ENCODE peak calls at places on chromosomes 6 and 20, in five cellular contexts. One of them, this sample, is unnamed.

GRCh38 chr6:36612101-36612625 is 18.0 kb downstream of the SRSF3 start:
- DNase-seq in aorta: peak; percentile 21
- DNase-seq in HT1080: no peak
- DNase-seq in RWPE1: no peak
- DNase-seq in NCI-H1417 treated with DMSO at 0.1 percent for 48 hours: no peak
- DNase-seq in this sample: no peak

GRCh38 chr20:38447931-38448675 is 13.0 kb upstream of the SNHG17 start:
- DNase-seq in aorta: no peak
- DNase-seq in NCI-H1417 treated with DMSO at 0.1 percent for 48 hours: no peak
- DNase-seq in RWPE1: no peak
- DNase-seq in HT1080: no peak
- DNase-seq in this sample: no peak

GRCh38 chr6:101776919-101777350 is 383.4 kb downstream of the GRIK2 start:
- DNase-seq in RWPE1: no peak
- DNase-seq in HT1080: no peak
- DNase-seq in aorta: no peak
- DNase-seq in NCI-H1417 treated with DMSO at 0.1 percent for 48 hours: no peak
- DNase-seq in this sample: no peak

GRCh38 chr6:113980937-113981554 is 10.1 kb upstream of the HDAC2 start:
- DNase-seq in HT1080: peak; percentile 8
- DNase-seq in aorta: no peak
- DNase-seq in RWPE1: peak; percentile 42
- DNase-seq in NCI-H1417 treated with DMSO at 0.1 percent for 48 hours: no peak
- DNase-seq in this sample: peak; percentile 38

GRCh38 chr20:50784464-50784863 is 10.4 kb upstream of the BCAS4 start:
- DNase-seq in NCI-H1417 treated with DMSO at 0.1 percent for 48 hours: no peak
- DNase-seq in RWPE1: no peak
- DNase-seq in aorta: no peak
- DNase-seq in HT1080: no peak
- DNase-seq in this sample: no peak

GRCh38 chr6:53326372-53327016 is 22.3 kb downstream of the ELOVL5 start:
- DNase-seq in aorta: peak; percentile 73
- DNase-seq in NCI-H1417 treated with DMSO at 0.1 percent for 48 hours: no peak
- DNase-seq in HT1080: peak; percentile 97
- DNase-seq in RWPE1: peak; percentile 90
- DNase-seq in this sample: peak; percentile 98

GRCh38 chr20:10777713-10778112 is 103.9 kb upstream of the JAG1 start:
- DNase-seq in RWPE1: no peak
- DNase-seq in NCI-H1417 treated with DMSO at 0.1 percent for 48 hours: no peak
- DNase-seq in aorta: no peak
- DNase-seq in HT1080: no peak
- DNase-seq in this sample: no peak

GRCh38 chr20:50366270-50367103 is 143.7 kb upstream of the PTPN1 start:
- DNase-seq in aorta: no peak
- DNase-seq in RWPE1: peak; percentile 53
- DNase-seq in NCI-H1417 treated with DMSO at 0.1 percent for 48 hours: peak; percentile 95
- DNase-seq in HT1080: peak; percentile 51
- DNase-seq in this sample: peak; percentile 91

GRCh38 chr6:108348655-108349349 is 53.9 kb downstream of the AFG1L start:
- DNase-seq in RWPE1: no peak
- DNase-seq in aorta: no peak
- DNase-seq in HT1080: no peak
- DNase-seq in NCI-H1417 treated with DMSO at 0.1 percent for 48 hours: no peak
- DNase-seq in this sample: no peak

GRCh38 chr20:52192296-52193007 is 873 bp upstream of the ZFP64 start:
- DNase-seq in RWPE1: peak; percentile 50
- DNase-seq in aorta: peak; percentile 56
- DNase-seq in HT1080: peak; percentile 48
- DNase-seq in NCI-H1417 treated with DMSO at 0.1 percent for 48 hours: no peak
- DNase-seq in this sample: peak; percentile 40

GRCh38 chr6:109091314-109092009 is 3.2 kb downstream of the SESN1 start:
- DNase-seq in NCI-H1417 treated with DMSO at 0.1 percent for 48 hours: no peak
- DNase-seq in HT1080: no peak
- DNase-seq in aorta: no peak
- DNase-seq in RWPE1: no peak
- DNase-seq in this sample: no peak

GRCh38 chr6:152897807-152898399 is 84.9 kb downstream of the FBXO5 start:
- DNase-seq in HT1080: peak; percentile 67
- DNase-seq in RWPE1: peak; percentile 72
- DNase-seq in NCI-H1417 treated with DMSO at 0.1 percent for 48 hours: peak; percentile 8
- DNase-seq in aorta: peak; percentile 72
- DNase-seq in this sample: peak; percentile 60

GRCh38 chr6:137680678-137681346 is 186.2 kb upstream of the TNFAIP3 start:
- DNase-seq in HT1080: peak; percentile 19
- DNase-seq in aorta: no peak
- DNase-seq in RWPE1: no peak
- DNase-seq in NCI-H1417 treated with DMSO at 0.1 percent for 48 hours: no peak
- DNase-seq in this sample: peak; percentile 52

GRCh38 chr20:53954734-53955658 is 115.4 kb downstream of the BCAS1 start:
- DNase-seq in RWPE1: no peak
- DNase-seq in aorta: no peak
- DNase-seq in NCI-H1417 treated with DMSO at 0.1 percent for 48 hours: no peak
- DNase-seq in HT1080: no peak
- DNase-seq in this sample: no peak

GRCh38 chr6:37525460-37526357 is 26.0 kb upstream of the CCDC167 start:
- DNase-seq in aorta: no peak
- DNase-seq in RWPE1: peak; percentile 39
- DNase-seq in HT1080: no peak
- DNase-seq in NCI-H1417 treated with DMSO at 0.1 percent for 48 hours: no peak
- DNase-seq in this sample: peak; percentile 41

GRCh38 chr6:168099201-168100010 is 20.4 kb upstream of the FRMD1 start:
- DNase-seq in NCI-H1417 treated with DMSO at 0.1 percent for 48 hours: no peak
- DNase-seq in RWPE1: no peak
- DNase-seq in HT1080: no peak
- DNase-seq in aorta: peak; percentile 33
- DNase-seq in this sample: no peak

GRCh38 chr20:36408219-36408618 is 102.1 kb downstream of the DLGAP4 start:
- DNase-seq in aorta: no peak
- DNase-seq in RWPE1: peak; percentile 98
- DNase-seq in HT1080: peak; percentile 57
- DNase-seq in NCI-H1417 treated with DMSO at 0.1 percent for 48 hours: no peak
- DNase-seq in this sample: no peak

GRCh38 chr6:135902756-135903331 is 51.3 kb downstream of the PDE7B start:
- DNase-seq in HT1080: no peak
- DNase-seq in aorta: no peak
- DNase-seq in NCI-H1417 treated with DMSO at 0.1 percent for 48 hours: no peak
- DNase-seq in RWPE1: no peak
- DNase-seq in this sample: no peak

GRCh38 chr6:108114861-108115597 is 40.5 kb upstream of the OSTM1 start:
- DNase-seq in NCI-H1417 treated with DMSO at 0.1 percent for 48 hours: no peak
- DNase-seq in HT1080: no peak
- DNase-seq in aorta: peak; percentile 89
- DNase-seq in RWPE1: no peak
- DNase-seq in this sample: peak; percentile 73

GRCh38 chr6:73079611-73079955 is 145.7 kb downstream of the KHDC1L start:
- DNase-seq in aorta: no peak
- DNase-seq in RWPE1: peak; percentile 3
- DNase-seq in NCI-H1417 treated with DMSO at 0.1 percent for 48 hours: no peak
- DNase-seq in HT1080: peak; percentile 74
- DNase-seq in this sample: peak; percentile 15

GRCh38 chr6:167678102-167679101 is 148.3 kb upstream of the AFDN start:
- DNase-seq in NCI-H1417 treated with DMSO at 0.1 percent for 48 hours: no peak
- DNase-seq in HT1080: no peak
- DNase-seq in aorta: peak; percentile 61
- DNase-seq in RWPE1: no peak
- DNase-seq in this sample: no peak

GRCh38 chr20:49395183-49395582 is 87.3 kb downstream of the KCNB1 start:
- DNase-seq in NCI-H1417 treated with DMSO at 0.1 percent for 48 hours: no peak
- DNase-seq in RWPE1: no peak
- DNase-seq in HT1080: no peak
- DNase-seq in aorta: peak; percentile 66
- DNase-seq in this sample: no peak

GRCh38 chr20:53579581-53580375 is 13.9 kb downstream of the ZNF217 start:
- DNase-seq in NCI-H1417 treated with DMSO at 0.1 percent for 48 hours: no peak
- DNase-seq in aorta: no peak
- DNase-seq in RWPE1: peak; percentile 86
- DNase-seq in HT1080: peak; percentile 68
- DNase-seq in this sample: peak; percentile 75

GRCh38 chr20:19784511-19785172 is 26.6 kb downstream of the RIN2 start:
- DNase-seq in NCI-H1417 treated with DMSO at 0.1 percent for 48 hours: peak; percentile 72
- DNase-seq in RWPE1: peak; percentile 86
- DNase-seq in aorta: peak; percentile 70
- DNase-seq in HT1080: peak; percentile 93
- DNase-seq in this sample: peak; percentile 98

GRCh38 chr6:815348-815738 is 122.4 kb upstream of the EXOC2 start:
- DNase-seq in NCI-H1417 treated with DMSO at 0.1 percent for 48 hours: no peak
- DNase-seq in HT1080: no peak
- DNase-seq in RWPE1: no peak
- DNase-seq in aorta: no peak
- DNase-seq in this sample: peak; percentile 31

GRCh38 chr20:41509801-41510200 is 108.4 kb downstream of the CHD6 start:
- DNase-seq in NCI-H1417 treated with DMSO at 0.1 percent for 48 hours: no peak
- DNase-seq in aorta: peak; percentile 65
- DNase-seq in HT1080: no peak
- DNase-seq in RWPE1: no peak
- DNase-seq in this sample: no peak

GRCh38 chr6:108796875-108797274 is 51.3 kb upstream of the ARMC2 start:
- DNase-seq in aorta: no peak
- DNase-seq in RWPE1: no peak
- DNase-seq in HT1080: no peak
- DNase-seq in NCI-H1417 treated with DMSO at 0.1 percent for 48 hours: no peak
- DNase-seq in this sample: no peak

GRCh38 chr6:134849920-134850447 is 99.9 kb downstream of the ALDH8A1 start:
- DNase-seq in HT1080: no peak
- DNase-seq in aorta: no peak
- DNase-seq in RWPE1: no peak
- DNase-seq in NCI-H1417 treated with DMSO at 0.1 percent for 48 hours: no peak
- DNase-seq in this sample: no peak

GRCh38 chr6:11214438-11214837 is 18.0 kb downstream of the NEDD9 start:
- DNase-seq in NCI-H1417 treated with DMSO at 0.1 percent for 48 hours: no peak
- DNase-seq in HT1080: no peak
- DNase-seq in aorta: peak; percentile 60
- DNase-seq in RWPE1: no peak
- DNase-seq in this sample: no peak

GRCh38 chr6:19921821-19922220 is 84.7 kb downstream of the ID4 start:
- DNase-seq in NCI-H1417 treated with DMSO at 0.1 percent for 48 hours: no peak
- DNase-seq in RWPE1: no peak
- DNase-seq in aorta: no peak
- DNase-seq in HT1080: no peak
- DNase-seq in this sample: no peak

GRCh38 chr20:39829255-39829654 is 859.8 kb downstream of the MAFB start:
- DNase-seq in RWPE1: no peak
- DNase-seq in aorta: no peak
- DNase-seq in HT1080: no peak
- DNase-seq in NCI-H1417 treated with DMSO at 0.1 percent for 48 hours: no peak
- DNase-seq in this sample: peak; percentile 65

GRCh38 chr6:55886185-55886836 is 10.9 kb upstream of the BMP5 start:
- DNase-seq in RWPE1: no peak
- DNase-seq in HT1080: no peak
- DNase-seq in NCI-H1417 treated with DMSO at 0.1 percent for 48 hours: no peak
- DNase-seq in aorta: no peak
- DNase-seq in this sample: peak; percentile 9

GRCh38 chr6:71387179-71387578 is 98.6 kb downstream of the OGFRL1 start:
- DNase-seq in aorta: no peak
- DNase-seq in RWPE1: no peak
- DNase-seq in NCI-H1417 treated with DMSO at 0.1 percent for 48 hours: no peak
- DNase-seq in HT1080: no peak
- DNase-seq in this sample: peak; percentile 32

GRCh38 chr6:158324136-158324535 is 11.9 kb downstream of the TULP4 start:
- DNase-seq in RWPE1: no peak
- DNase-seq in NCI-H1417 treated with DMSO at 0.1 percent for 48 hours: no peak
- DNase-seq in aorta: no peak
- DNase-seq in HT1080: no peak
- DNase-seq in this sample: peak; percentile 35

GRCh38 chr6:44257753-44258324 is 511 bp upstream of the SLC35B2 start:
- DNase-seq in RWPE1: no peak
- DNase-seq in HT1080: no peak
- DNase-seq in NCI-H1417 treated with DMSO at 0.1 percent for 48 hours: no peak
- DNase-seq in aorta: no peak
- DNase-seq in this sample: no peak

GRCh38 chr6:20399518-20399917 is 2.2 kb upstream of the E2F3 start:
- DNase-seq in HT1080: no peak
- DNase-seq in aorta: no peak
- DNase-seq in NCI-H1417 treated with DMSO at 0.1 percent for 48 hours: no peak
- DNase-seq in RWPE1: no peak
- DNase-seq in this sample: no peak

GRCh38 chr6:5025911-5026819 is 22.3 kb upstream of the RPP40 start:
- DNase-seq in NCI-H1417 treated with DMSO at 0.1 percent for 48 hours: peak; percentile 1
- DNase-seq in aorta: peak; percentile 77
- DNase-seq in HT1080: no peak
- DNase-seq in RWPE1: no peak
- DNase-seq in this sample: peak; percentile 58

This sample was measured in RPMI7951.